ENCODE peak calls at places on chromosomes 16 and 17, in ten cellular contexts. J, O, Y, R, U, I, Q, Z, T and P are unnamed samples.

GRCh38 chr16:84660973-84661372 is 12.7 kb downstream of the KLHL36 start:
- DNase-seq in U (no peak), Y (no peak), J (no peak), I (no peak), Q (no peak), Z (no peak), O (no peak), R (no peak), T (no peak), P (no peak)

GRCh38 chr17:79619196-79619595 is 8.3 kb upstream of the RBFOX3 start:
- DNase-seq in Y (peak; percentile 17), O (no peak), I (no peak), Q (no peak), R (no peak), U (peak; percentile 11), J (peak; percentile 7), Z (peak; percentile 4), T (no peak), P (peak; percentile 15)

GRCh38 chr17:65360961-65361552 is 200.4 kb downstream of the AXIN2 start:
- DNase-seq in Q (no peak), U (no peak), O (no peak), Z (no peak), T (no peak), I (no peak), J (no peak), R (no peak), Y (no peak), P (no peak)

GRCh38 chr17:10875984-10876555 is 38.2 kb upstream of the PIRT start:
- DNase-seq in Y (peak; percentile 66), U (no peak), O (peak; percentile 36), Q (peak; percentile 21), Z (no peak), I (no peak), J (no peak), R (no peak), T (peak; percentile 53), P (peak; percentile 65)

GRCh38 chr17:45135192-45135977 is at the start of gene ACBD4:
- DNase-seq in U (peak; percentile 96), Z (peak; percentile 94), T (peak; percentile 100), J (peak; percentile 94), Y (peak; percentile 98), R (peak; percentile 96), Q (peak; percentile 97), O (peak; percentile 96), I (peak; percentile 94), P (peak; percentile 99)

GRCh38 chr16:55668337-55669281 is 12.8 kb downstream of the SLC6A2 start:
- DNase-seq in J (no peak), T (no peak), R (no peak), O (no peak), Q (no peak), Z (no peak), U (no peak), I (peak; percentile 50), Y (no peak), P (no peak)

GRCh38 chr17:3546997-3547396 is 10.6 kb downstream of the TRPV3 start:
- DNase-seq in Q (no peak), U (no peak), O (no peak), R (no peak), J (no peak), Y (no peak), I (no peak), Z (no peak), T (no peak), P (no peak)

GRCh38 chr16:54928016-54928356 is 2.7 kb upstream of the IRX5 start:
- DNase-seq in Z (no peak), Y (no peak), I (no peak), T (no peak), R (no peak), J (no peak), Q (no peak), O (no peak), U (no peak), P (no peak)

GRCh38 chr17:63075969-63076368 is 109.9 kb downstream of the TANC2 start:
- DNase-seq in T (no peak), R (no peak), I (no peak), J (no peak), U (no peak), Z (no peak), Q (no peak), O (no peak), Y (no peak), P (no peak)

GRCh38 chr17:49798738-49799137 is 10.3 kb downstream of the KAT7 start:
- DNase-seq in R (no peak), Y (no peak), U (no peak), J (no peak), O (no peak), Z (no peak), T (no peak), I (no peak), Q (no peak), P (no peak)

GRCh38 chr16:88389191-88389590 is 6.4 kb downstream of the ZNF469 start:
- DNase-seq in U (no peak), I (no peak), O (no peak), Q (no peak), Z (no peak), Y (no peak), J (no peak), R (no peak), T (no peak), P (peak; percentile 44)

GRCh38 chr16:88387177-88387576 is 4.4 kb downstream of the ZNF469 start:
- DNase-seq in R (no peak), U (peak; percentile 42), J (peak; percentile 15), Q (no peak), Z (no peak), T (no peak), Y (no peak), O (no peak), I (no peak), P (peak; percentile 66)

GRCh38 chr16:88389621-88390160 is 6.9 kb downstream of the ZNF469 start:
- DNase-seq in I (no peak), U (no peak), J (no peak), Z (no peak), Q (no peak), O (no peak), Y (no peak), T (no peak), R (no peak), P (no peak)

GRCh38 chr16:88385831-88386815 is 3.4 kb downstream of the ZNF469 start:
- DNase-seq in O (no peak), R (no peak), U (peak; percentile 36), I (no peak), Z (peak; percentile 26), J (peak; percentile 8), T (no peak), Y (no peak), Q (no peak), P (no peak)

GRCh38 chr16:88387941-88388627 is 5.3 kb downstream of the ZNF469 start:
- DNase-seq in T (peak; percentile 74), O (no peak), I (no peak), U (peak; percentile 89), Y (no peak), Q (no peak), Z (peak; percentile 76), J (peak; percentile 38), R (no peak), P (peak; percentile 76)
- H3K4me3 ChIP-seq in T (peak overlapping the region; percentile 24), O (no peak overlapping the region), I (no peak overlapping the region), U (no peak overlapping the region), Y (no peak overlapping the region), Q (no peak overlapping the region), Z (no peak overlapping the region), J (no peak overlapping the region), R (peak overlapping the region; percentile 9), P (no peak overlapping the region)

GRCh38 chr17:81459864-81460263 is 52.7 kb downstream of the ACTG1 start:
- DNase-seq in R (no peak), J (no peak), Q (no peak), T (no peak), I (no peak), Z (no peak), O (no peak), Y (no peak), U (no peak), P (no peak)

GRCh38 chr17:81457396-81457795 is 55.2 kb downstream of the ACTG1 start:
- DNase-seq in Z (no peak), T (no peak), R (no peak), Y (no peak), I (no peak), Q (no peak), J (no peak), O (no peak), U (no peak), P (no peak)

GRCh38 chr17:81457917-81458555 is 54.6 kb downstream of the ACTG1 start:
- DNase-seq in Q (no peak), J (no peak), O (no peak), I (no peak), T (no peak), U (no peak), Z (no peak), R (no peak), Y (no peak), P (no peak)

GRCh38 chr17:81459224-81459623 is 53.4 kb downstream of the ACTG1 start:
- DNase-seq in Z (no peak), T (no peak), Q (no peak), I (no peak), U (no peak), O (no peak), Y (no peak), J (peak; percentile 46), R (no peak), P (no peak)

GRCh38 chr17:81458628-81459027 is 54.0 kb downstream of the ACTG1 start:
- DNase-seq in T (no peak), Q (no peak), R (no peak), O (no peak), Z (no peak), U (no peak), Y (no peak), J (no peak), I (no peak), P (no peak)
- TF ChIP-seq CTCF in T (no peak), Q (no peak), R (no peak), O (no peak), Z (no peak), U (no peak), Y (no peak), J (no peak), I (no peak), P (no peak)

GRCh38 chr16:14308357-14308723 is 237.2 kb downstream of the MRTFB start:
- DNase-seq in Y (no peak), U (no peak), T (no peak), R (no peak), I (no peak), O (no peak), J (no peak), Z (no peak), Q (no peak), P (peak; percentile 31)
- H3K4me1 ChIP-seq in Y (no peaks in the 10 kb centered on the region), U (peaks cover 11% of the 10 kb centered on the region), T (peaks cover 75% of the 10 kb centered on the region), R (peaks cover 57% of the 10 kb centered on the region), I (peaks cover 75% of the 10 kb centered on the region), O (peaks cover 79% of the 10 kb centered on the region), J (peaks cover 80% of the 10 kb centered on the region), Z (peaks cover 5% of the 10 kb centered on the region), Q (peaks cover 60% of the 10 kb centered on the region), P (peaks cover 32% of the 10 kb centered on the region)

DNA sequence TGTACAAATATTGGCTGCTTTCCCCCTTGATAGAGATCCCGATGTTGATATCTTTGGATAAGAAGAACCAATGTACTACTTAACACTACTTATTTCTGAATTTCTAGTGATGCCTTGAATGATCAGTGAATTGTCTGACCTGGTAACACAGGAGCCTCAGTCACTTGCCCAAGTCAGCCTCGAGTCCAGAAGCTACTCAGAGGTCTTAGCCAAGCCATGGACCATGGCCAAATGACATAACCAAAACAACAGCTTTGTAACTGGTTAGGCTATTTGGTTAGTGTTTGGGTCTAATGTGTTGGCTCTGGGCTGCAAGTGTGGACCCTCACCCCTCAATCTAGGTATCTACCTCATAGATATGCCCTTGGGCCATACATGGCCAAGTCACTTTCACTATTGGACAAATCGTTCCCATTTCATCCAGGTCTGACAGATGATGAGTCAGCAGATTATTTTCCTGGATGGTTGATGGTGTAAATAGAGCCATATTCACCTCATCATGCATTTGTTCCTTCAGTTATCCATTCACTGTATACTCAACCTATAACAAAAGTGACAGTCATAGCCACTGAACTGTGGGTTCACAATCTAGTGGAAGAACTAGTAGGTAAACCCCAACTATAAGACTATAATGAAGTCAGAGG is 3.5 kb downstream of the RBFOX1 start:
- DNase-seq in U (no peak), J (no peak), T (no peak), I (peak; percentile 27), R (no peak), Y (no peak), Q (no peak), Z (no peak), O (no peak), P (no peak)
- H3K4me3 ChIP-seq in U (no peak overlapping the region), J (peak overlapping the region; percentile 68), T (no peak overlapping the region), I (peak overlapping the region; percentile 70), R (no peak overlapping the region), Y (no peak overlapping the region), Q (no peak overlapping the region), Z (no peak overlapping the region), O (no peak overlapping the region), P (no peak overlapping the region)